ENCODE peak calls at places on chromosomes 16 and 17, in eight cellular contexts. One of them, this sample, is unnamed.

GRCh38 chr16:85916141-85916890 is 17.4 kb downstream of the IRF8 start:
- DNase-seq in prostate gland: no peak
- DNase-seq in heart left ventricle: peak; percentile 55
- DNase-seq in CD8-positive, alpha-beta T cell: no peak
- DNase-seq in IMR-90: no peak
- DNase-seq in OCI-LY7: no peak
- DNase-seq in fibroblast of lung: peak; percentile 62
- DNase-seq in lower lobe of right lung: peak; percentile 90
- DNase-seq in this sample: peak; percentile 53

GRCh38 chr17:49414271-49414621 is 436 bp downstream of the PHB1 start:
- DNase-seq in prostate gland: no peak
- DNase-seq in heart left ventricle: no peak
- DNase-seq in CD8-positive, alpha-beta T cell: no peak
- DNase-seq in IMR-90: no peak
- DNase-seq in OCI-LY7: no peak
- DNase-seq in fibroblast of lung: no peak
- DNase-seq in lower lobe of right lung: no peak
- DNase-seq in this sample: no peak

GRCh38 chr17:81453712-81454111 is 58.5 kb downstream of the BAHCC1 start:
- DNase-seq in prostate gland: no peak
- DNase-seq in heart left ventricle: no peak
- DNase-seq in CD8-positive, alpha-beta T cell: peak; percentile 16
- DNase-seq in IMR-90: no peak
- DNase-seq in OCI-LY7: peak; percentile 84
- DNase-seq in fibroblast of lung: no peak
- DNase-seq in lower lobe of right lung: no peak
- DNase-seq in this sample: no peak

GRCh38 chr16:58329147-58329546 is 34.3 kb upstream of the PRSS54 start:
- DNase-seq in prostate gland: no peak
- DNase-seq in heart left ventricle: no peak
- DNase-seq in CD8-positive, alpha-beta T cell: no peak
- DNase-seq in IMR-90: peak; percentile 7
- DNase-seq in OCI-LY7: no peak
- DNase-seq in fibroblast of lung: peak; percentile 38
- DNase-seq in lower lobe of right lung: no peak
- DNase-seq in this sample: no peak

GRCh38 chr16:880471-881171 is 80.1 kb upstream of the GNG13 start:
- DNase-seq in prostate gland: no peak
- DNase-seq in heart left ventricle: no peak
- DNase-seq in CD8-positive, alpha-beta T cell: no peak
- DNase-seq in IMR-90: no peak
- DNase-seq in OCI-LY7: no peak
- DNase-seq in fibroblast of lung: no peak
- DNase-seq in lower lobe of right lung: peak; percentile 38
- DNase-seq in this sample: peak; percentile 22

GRCh38 chr16:787978-788398 is at the start of gene RPUSD1:
- DNase-seq in prostate gland: no peak
- DNase-seq in heart left ventricle: no peak
- DNase-seq in CD8-positive, alpha-beta T cell: no peak
- DNase-seq in IMR-90: no peak
- DNase-seq in OCI-LY7: no peak
- DNase-seq in fibroblast of lung: peak; percentile 5
- DNase-seq in lower lobe of right lung: peak; percentile 64
- DNase-seq in this sample: no peak

GRCh38 chr17:75102385-75102821 is 7.4 kb upstream of the ARMC7 start:
- DNase-seq in prostate gland: no peak
- DNase-seq in heart left ventricle: no peak
- DNase-seq in CD8-positive, alpha-beta T cell: no peak
- DNase-seq in IMR-90: no peak
- DNase-seq in OCI-LY7: peak; percentile 78
- DNase-seq in fibroblast of lung: no peak
- DNase-seq in lower lobe of right lung: no peak
- DNase-seq in this sample: no peak

GRCh38 chr16:68707341-68708152 is 29.5 kb upstream of the CDH1 start:
- DNase-seq in prostate gland: peak; percentile 66
- DNase-seq in heart left ventricle: no peak
- DNase-seq in CD8-positive, alpha-beta T cell: no peak
- DNase-seq in IMR-90: no peak
- DNase-seq in OCI-LY7: no peak
- DNase-seq in fibroblast of lung: peak; percentile 12
- DNase-seq in lower lobe of right lung: peak; percentile 86
- DNase-seq in this sample: no peak

GRCh38 chr16:55571191-55571897 is 4.9 kb downstream of the CAPNS2 start:
- DNase-seq in prostate gland: no peak
- DNase-seq in heart left ventricle: no peak
- DNase-seq in CD8-positive, alpha-beta T cell: no peak
- DNase-seq in IMR-90: no peak
- DNase-seq in OCI-LY7: no peak
- DNase-seq in fibroblast of lung: no peak
- DNase-seq in lower lobe of right lung: no peak
- DNase-seq in this sample: no peak

GRCh38 chr17:43880420-43880991 is 26.8 kb downstream of the MPP2 start:
- DNase-seq in prostate gland: no peak
- DNase-seq in heart left ventricle: no peak
- DNase-seq in CD8-positive, alpha-beta T cell: no peak
- DNase-seq in IMR-90: no peak
- DNase-seq in OCI-LY7: peak; percentile 37
- DNase-seq in fibroblast of lung: peak; percentile 4
- DNase-seq in lower lobe of right lung: peak; percentile 64
- DNase-seq in this sample: no peak

GRCh38 chr17:50904522-50905459 is 38.6 kb upstream of the TOB1 start:
- DNase-seq in prostate gland: peak; percentile 91
- DNase-seq in heart left ventricle: no peak
- DNase-seq in CD8-positive, alpha-beta T cell: no peak
- DNase-seq in IMR-90: no peak
- DNase-seq in OCI-LY7: peak; percentile 23
- DNase-seq in fibroblast of lung: no peak
- DNase-seq in lower lobe of right lung: peak; percentile 63
- DNase-seq in this sample: peak; percentile 79

GRCh38 chr17:50902768-50903353 is 36.7 kb upstream of the TOB1 start:
- DNase-seq in prostate gland: no peak
- DNase-seq in heart left ventricle: no peak
- DNase-seq in CD8-positive, alpha-beta T cell: no peak
- DNase-seq in IMR-90: no peak
- DNase-seq in OCI-LY7: no peak
- DNase-seq in fibroblast of lung: no peak
- DNase-seq in lower lobe of right lung: no peak
- DNase-seq in this sample: no peak

GRCh38 chr17:50903604-50904521 is 37.7 kb upstream of the TOB1 start:
- DNase-seq in prostate gland: no peak
- DNase-seq in heart left ventricle: no peak
- DNase-seq in CD8-positive, alpha-beta T cell: no peak
- DNase-seq in IMR-90: peak; percentile 84
- DNase-seq in OCI-LY7: peak; percentile 67
- DNase-seq in fibroblast of lung: peak; percentile 86
- DNase-seq in lower lobe of right lung: no peak
- DNase-seq in this sample: no peak

GRCh38 chr17:50906443-50906842 is 40.3 kb upstream of the TOB1 start:
- DNase-seq in prostate gland: no peak
- DNase-seq in heart left ventricle: no peak
- DNase-seq in CD8-positive, alpha-beta T cell: no peak
- DNase-seq in IMR-90: no peak
- DNase-seq in OCI-LY7: no peak
- DNase-seq in fibroblast of lung: no peak
- DNase-seq in lower lobe of right lung: no peak
- DNase-seq in this sample: peak; percentile 32

DNA sequence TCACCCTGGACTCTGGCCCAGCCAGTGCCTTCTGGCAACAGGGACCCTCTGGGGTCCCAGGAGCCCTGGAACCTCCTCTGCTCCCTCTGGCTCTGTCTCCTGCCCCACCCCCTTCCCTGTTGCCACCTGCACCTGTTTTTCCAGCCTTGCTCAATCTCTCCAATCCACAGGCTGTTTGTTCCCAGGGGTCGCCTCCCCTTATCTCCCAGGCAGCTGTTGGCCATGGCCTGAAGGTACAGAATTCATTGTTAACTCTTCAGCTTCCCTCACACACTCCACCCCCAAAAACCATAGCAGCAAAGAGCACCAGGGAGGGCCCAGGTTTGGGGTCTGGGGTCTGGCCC is 39.3 kb upstream of the TOB1 start:
- DNase-seq in prostate gland: no peak
- DNase-seq in heart left ventricle: no peak
- DNase-seq in CD8-positive, alpha-beta T cell: no peak
- DNase-seq in IMR-90: no peak
- DNase-seq in OCI-LY7: no peak
- DNase-seq in fibroblast of lung: no peak
- DNase-seq in lower lobe of right lung: no peak
- DNase-seq in this sample: no peak
- H3K27ac ChIP-seq in prostate gland: peak overlapping the region; percentile 97
- H3K27ac ChIP-seq in heart left ventricle: peak overlapping the region; percentile 86
- H3K27ac ChIP-seq in CD8-positive, alpha-beta T cell: no peak overlapping the region
- H3K27ac ChIP-seq in IMR-90: no peak overlapping the region
- H3K27ac ChIP-seq in OCI-LY7: no peak overlapping the region
- H3K27ac ChIP-seq in fibroblast of lung: no peak overlapping the region
- H3K27ac ChIP-seq in lower lobe of right lung: peak overlapping the region; percentile 84
- H3K27ac ChIP-seq in this sample: peak overlapping the region; percentile 84

GRCh38 chr16:67541391-67542263 is 13.0 kb downstream of the RIPOR1 start:
- DNase-seq in prostate gland: no peak
- DNase-seq in heart left ventricle: no peak
- DNase-seq in CD8-positive, alpha-beta T cell: no peak
- DNase-seq in IMR-90: peak; percentile 37
- DNase-seq in OCI-LY7: no peak
- DNase-seq in fibroblast of lung: no peak
- DNase-seq in lower lobe of right lung: no peak
- DNase-seq in this sample: no peak
- H3K4me1 ChIP-seq in prostate gland: no peaks in the 10 kb centered on the region
- H3K4me1 ChIP-seq in heart left ventricle: peaks cover 66% of the 10 kb centered on the region
- H3K4me1 ChIP-seq in CD8-positive, alpha-beta T cell: peaks cover 28% of the 10 kb centered on the region
- H3K4me1 ChIP-seq in IMR-90: peaks cover 12% of the 10 kb centered on the region
- H3K4me1 ChIP-seq in OCI-LY7: peaks cover 60% of the 10 kb centered on the region
- H3K4me1 ChIP-seq in fibroblast of lung: peaks cover 8% of the 10 kb centered on the region
- H3K4me1 ChIP-seq in lower lobe of right lung: peaks cover 88% of the 10 kb centered on the region
- H3K4me1 ChIP-seq in this sample: no peaks in the 10 kb centered on the region

GRCh38 chr16:35208001-35208935 is 1748.9 kb downstream of the TP53TG3F start:
- DNase-seq in prostate gland: no peak
- DNase-seq in heart left ventricle: no peak
- DNase-seq in CD8-positive, alpha-beta T cell: no peak
- DNase-seq in IMR-90: no peak
- DNase-seq in OCI-LY7: no peak
- DNase-seq in fibroblast of lung: no peak
- DNase-seq in lower lobe of right lung: no peak
- DNase-seq in this sample: no peak
- H3K27ac ChIP-seq in prostate gland: no peak overlapping the region
- H3K27ac ChIP-seq in heart left ventricle: no peak overlapping the region
- H3K27ac ChIP-seq in CD8-positive, alpha-beta T cell: no peak overlapping the region
- H3K27ac ChIP-seq in IMR-90: no peak overlapping the region
- H3K27ac ChIP-seq in OCI-LY7: no peak overlapping the region
- H3K27ac ChIP-seq in fibroblast of lung: no peak overlapping the region
- H3K27ac ChIP-seq in lower lobe of right lung: no peak overlapping the region
- H3K27ac ChIP-seq in this sample: no peak overlapping the region

GRCh38 chr17:57881783-57882291 is 32.0 kb upstream of the MRPS23 start:
- DNase-seq in prostate gland: no peak
- DNase-seq in heart left ventricle: no peak
- DNase-seq in CD8-positive, alpha-beta T cell: no peak
- DNase-seq in IMR-90: no peak
- DNase-seq in OCI-LY7: no peak
- DNase-seq in fibroblast of lung: no peak
- DNase-seq in lower lobe of right lung: no peak
- DNase-seq in this sample: no peak

GRCh38 chr17:57879437-57880085 is 29.7 kb upstream of the MRPS23 start:
- DNase-seq in prostate gland: peak; percentile 43
- DNase-seq in heart left ventricle: no peak
- DNase-seq in CD8-positive, alpha-beta T cell: no peak
- DNase-seq in IMR-90: no peak
- DNase-seq in OCI-LY7: no peak
- DNase-seq in fibroblast of lung: no peak
- DNase-seq in lower lobe of right lung: no peak
- DNase-seq in this sample: no peak

GRCh38 chr17:57881143-57881542 is 31.3 kb upstream of the MRPS23 start:
- DNase-seq in prostate gland: no peak
- DNase-seq in heart left ventricle: no peak
- DNase-seq in CD8-positive, alpha-beta T cell: no peak
- DNase-seq in IMR-90: peak; percentile 89
- DNase-seq in OCI-LY7: no peak
- DNase-seq in fibroblast of lung: peak; percentile 85
- DNase-seq in lower lobe of right lung: no peak
- DNase-seq in this sample: no peak

GRCh38 chr17:57877803-57878202 is 28.0 kb upstream of the MRPS23 start:
- DNase-seq in prostate gland: no peak
- DNase-seq in heart left ventricle: no peak
- DNase-seq in CD8-positive, alpha-beta T cell: no peak
- DNase-seq in IMR-90: no peak
- DNase-seq in OCI-LY7: no peak
- DNase-seq in fibroblast of lung: no peak
- DNase-seq in lower lobe of right lung: no peak
- DNase-seq in this sample: no peak

DNA sequence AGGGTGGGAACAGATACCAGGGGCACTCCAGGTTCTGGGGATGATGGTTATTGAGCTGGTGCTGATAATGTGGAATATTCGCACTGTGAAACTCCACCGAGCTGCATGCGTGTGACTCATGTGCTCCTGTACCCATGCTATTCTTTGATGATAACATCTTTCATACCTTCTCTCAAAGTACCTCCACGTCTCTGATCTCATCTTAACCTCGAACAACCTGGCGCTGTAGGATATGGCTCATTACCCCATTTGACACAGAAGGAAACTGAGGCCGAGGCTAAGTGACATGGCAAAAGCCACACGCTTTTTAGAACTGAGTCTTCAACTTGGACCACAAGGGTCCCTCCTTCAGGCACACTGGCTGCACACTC is 30.2 kb upstream of the MRPS23 start:
- DNase-seq in prostate gland: no peak
- DNase-seq in heart left ventricle: no peak
- DNase-seq in CD8-positive, alpha-beta T cell: no peak
- DNase-seq in IMR-90: no peak
- DNase-seq in OCI-LY7: no peak
- DNase-seq in fibroblast of lung: no peak
- DNase-seq in lower lobe of right lung: no peak
- DNase-seq in this sample: no peak
- H3K4me1 ChIP-seq in prostate gland: peaks cover 17% of the 10 kb centered on the region
- H3K4me1 ChIP-seq in heart left ventricle: peaks cover 54% of the 10 kb centered on the region
- H3K4me1 ChIP-seq in CD8-positive, alpha-beta T cell: no peaks in the 10 kb centered on the region
- H3K4me1 ChIP-seq in IMR-90: peaks cover 53% of the 10 kb centered on the region
- H3K4me1 ChIP-seq in OCI-LY7: peaks cover 10% of the 10 kb centered on the region
- H3K4me1 ChIP-seq in fibroblast of lung: peaks cover 46% of the 10 kb centered on the region
- H3K4me1 ChIP-seq in lower lobe of right lung: peaks cover 39% of the 10 kb centered on the region
- H3K4me1 ChIP-seq in this sample: no peaks in the 10 kb centered on the region

GRCh38 chr17:17201907-17202306 is 4.2 kb downstream of the PLD6 start:
- DNase-seq in prostate gland: no peak
- DNase-seq in heart left ventricle: no peak
- DNase-seq in CD8-positive, alpha-beta T cell: no peak
- DNase-seq in IMR-90: no peak
- DNase-seq in OCI-LY7: no peak
- DNase-seq in fibroblast of lung: peak; percentile 42
- DNase-seq in lower lobe of right lung: no peak
- DNase-seq in this sample: no peak
- H3K27ac ChIP-seq in prostate gland: peak overlapping the region; percentile 68
- H3K27ac ChIP-seq in heart left ventricle: no peak overlapping the region
- H3K27ac ChIP-seq in CD8-positive, alpha-beta T cell: no peak overlapping the region
- H3K27ac ChIP-seq in IMR-90: no peak overlapping the region
- H3K27ac ChIP-seq in OCI-LY7: no peak overlapping the region
- H3K27ac ChIP-seq in fibroblast of lung: no peak overlapping the region
- H3K27ac ChIP-seq in lower lobe of right lung: no peak overlapping the region
- H3K27ac ChIP-seq in this sample: no peak overlapping the region

GRCh38 chr17:77456271-77456950 is 315.6 kb downstream of the SEC14L1 start:
- DNase-seq in prostate gland: no peak
- DNase-seq in heart left ventricle: no peak
- DNase-seq in CD8-positive, alpha-beta T cell: no peak
- DNase-seq in IMR-90: no peak
- DNase-seq in OCI-LY7: peak; percentile 54
- DNase-seq in fibroblast of lung: no peak
- DNase-seq in lower lobe of right lung: no peak
- DNase-seq in this sample: no peak
- H3K4me1 ChIP-seq in prostate gland: peaks cover 41% of the 10 kb centered on the region
- H3K4me1 ChIP-seq in heart left ventricle: peaks cover 49% of the 10 kb centered on the region
- H3K4me1 ChIP-seq in CD8-positive, alpha-beta T cell: peaks cover 68% of the 10 kb centered on the region
- H3K4me1 ChIP-seq in IMR-90: peaks cover 61% of the 10 kb centered on the region
- H3K4me1 ChIP-seq in OCI-LY7: peaks cover 81% of the 10 kb centered on the region
- H3K4me1 ChIP-seq in fibroblast of lung: peaks cover 37% of the 10 kb centered on the region
- H3K4me1 ChIP-seq in lower lobe of right lung: peaks cover 86% of the 10 kb centered on the region
- H3K4me1 ChIP-seq in this sample: no peaks in the 10 kb centered on the region